ENCODE peak calls at places on chromosomes 11 and 22, in six cellular contexts. V is uterus, F is IMR-90, T is heart left ventricle, E is breast epithelium, S is H1. A is an unnamed sample.
A peak's percentile ranks its signal among the peaks of the same experiment; 100 is the strongest.

GRCh38 chr22:39396797-39397195 is 2.8 kb upstream of the TAB1 start:
- DNase-seq in V (no peak), F (no peak), T (no peak), E (no peak), S (no peak), A (no peak)

GRCh38 chr11:132312161-132312560 is 941.7 kb downstream of the NTM start:
- DNase-seq in V (no peak), F (peak; percentile 83), T (no peak), E (no peak), S (no peak), A (no peak)

GRCh38 chr11:7536102-7536501 is 22.3 kb downstream of the PPFIBP2 start:
- DNase-seq in V (no peak), F (no peak), T (no peak), E (no peak), S (no peak), A (no peak)

GRCh38 chr11:66860449-66860831 is 3.6 kb downstream of the LRFN4 start:
- DNase-seq in V (no peak), F (no peak), T (no peak), E (no peak), S (no peak), A (no peak)

GRCh38 chr22:35634015-35634414 is 14.2 kb upstream of the APOL6 start:
- DNase-seq in V (no peak), F (no peak), T (no peak), E (no peak), S (no peak), A (no peak)

GRCh38 chr11:60867871-60868681 is 734 bp downstream of the ZP1 start:
- DNase-seq in V (no peak), F (no peak), T (peak; percentile 1), E (no peak), S (no peak), A (no peak)

GRCh38 chr11:96207459-96208449 is 135.2 kb downstream of the MAML2 start:
- DNase-seq in V (no peak), F (peak; percentile 41), T (no peak), E (no peak), S (no peak), A (no peak)

GRCh38 chr11:66981976-66982578 is 7.0 kb downstream of the C11orf86 start:
- DNase-seq in V (peak; percentile 63), F (peak; percentile 91), T (peak; percentile 91), E (peak; percentile 83), S (no peak), A (peak; percentile 74)

GRCh38 chr11:72575533-72576170 is 98.6 kb downstream of the PDE2A start:
- DNase-seq in V (no peak), F (no peak), T (no peak), E (no peak), S (no peak), A (no peak)

GRCh38 chr11:121655481-121656332 is 202.9 kb upstream of the SORL1-AS1 start:
- DNase-seq in V (peak; percentile 95), F (peak; percentile 99), T (peak; percentile 89), E (peak; percentile 89), S (peak; percentile 50), A (peak; percentile 60)

GRCh38 chr22:41576877-41577276 is 12.8 kb downstream of the PMM1 start:
- DNase-seq in V (peak; percentile 54), F (peak; percentile 52), T (peak; percentile 57), E (no peak), S (no peak), A (peak; percentile 35)

GRCh38 chr11:12274558-12275197 is 102.7 kb upstream of the PARVA start:
- DNase-seq in V (no peak), F (peak; percentile 73), T (no peak), E (peak; percentile 38), S (no peak), A (no peak)

GRCh38 chr11:118016094-118016493 is 29.9 kb downstream of the IL10RA start:
- DNase-seq in V (no peak), F (no peak), T (no peak), E (no peak), S (no peak), A (no peak)

GRCh38 chr11:115616941-115617340 is 112.7 kb upstream of the CADM1 start:
- DNase-seq in V (peak; percentile 24), F (peak; percentile 90), T (peak; percentile 64), E (no peak), S (no peak), A (no peak)

GRCh38 chr11:12363373-12363772 is 14.0 kb upstream of the PARVA start:
- DNase-seq in V (no peak), F (no peak), T (no peak), E (no peak), S (no peak), A (no peak)

GRCh38 chr11:7655253-7656217 is 17.8 kb downstream of the CYB5R2 start:
- DNase-seq in V (no peak), F (no peak), T (no peak), E (no peak), S (no peak), A (no peak)

GRCh38 chr11:92473736-92474135 is 249.1 kb downstream of the FAT3 start:
- DNase-seq in V (no peak), F (peak; percentile 1), T (no peak), E (no peak), S (no peak), A (no peak)

GRCh38 chr11:69227271-69227670 is 66.7 kb upstream of the MYEOV start:
- DNase-seq in V (no peak), F (no peak), T (peak; percentile 1), E (peak; percentile 17), S (no peak), A (no peak)

GRCh38 chr11:70225629-70226582 is 22.8 kb downstream of the FADD start:
- DNase-seq in V (no peak), F (no peak), T (no peak), E (no peak), S (no peak), A (no peak)

GRCh38 chr22:25210831-25211230 is 8.6 kb upstream of the CRYBB2 start:
- DNase-seq in V (no peak), F (no peak), T (no peak), E (no peak), S (no peak), A (no peak)

GRCh38 chr11:2580444-2581050 is 119.2 kb downstream of the KCNQ1OT1 start:
- DNase-seq in V (no peak), F (no peak), T (peak; percentile 4), E (peak; percentile 51), S (no peak), A (no peak)

GRCh38 chr11:69593851-69594250 is 47.1 kb upstream of the CCND1 start:
- DNase-seq in V (no peak), F (no peak), T (no peak), E (no peak), S (no peak), A (no peak)

GRCh38 chr11:119229736-119230135 is 23.6 kb downstream of the CBL start:
- DNase-seq in V (no peak), F (no peak), T (no peak), E (no peak), S (no peak), A (no peak)

GRCh38 chr11:65615229-65615949 is at the start of gene PCNX3:
- DNase-seq in V (peak; percentile 100), F (peak; percentile 100), T (peak; percentile 100), E (peak; percentile 100), S (peak; percentile 100), A (peak; percentile 100)
- TF ChIP-seq POLR2A in V (peak; percentile 48), F (no peak), T (no peak), E (peak; percentile 42), S (peak; percentile 49), A (no peak)

GRCh38 chr11:48044577-48044976 is 64.2 kb downstream of the PTPRJ start:
- DNase-seq in V (no peak), F (no peak), T (peak; percentile 36), E (no peak), S (no peak), A (no peak)

GRCh38 chr11:48050304-48050703 is 69.9 kb downstream of the PTPRJ start:
- DNase-seq in V (no peak), F (no peak), T (no peak), E (no peak), S (no peak), A (no peak)

GRCh38 chr11:48045536-48045935 is 65.2 kb downstream of the PTPRJ start:
- DNase-seq in V (no peak), F (no peak), T (no peak), E (no peak), S (no peak), A (no peak)

GRCh38 chr11:48049036-48049435 is 68.7 kb downstream of the PTPRJ start:
- DNase-seq in V (no peak), F (no peak), T (no peak), E (no peak), S (no peak), A (no peak)

GRCh38 chr11:48047616-48048015 is 67.3 kb downstream of the PTPRJ start:
- DNase-seq in V (no peak), F (peak; percentile 76), T (no peak), E (no peak), S (no peak), A (no peak)
- TF ChIP-seq POLR2A in V (no peak), F (no peak), T (no peak), E (no peak), S (no peak), A (no peak)

DNA sequence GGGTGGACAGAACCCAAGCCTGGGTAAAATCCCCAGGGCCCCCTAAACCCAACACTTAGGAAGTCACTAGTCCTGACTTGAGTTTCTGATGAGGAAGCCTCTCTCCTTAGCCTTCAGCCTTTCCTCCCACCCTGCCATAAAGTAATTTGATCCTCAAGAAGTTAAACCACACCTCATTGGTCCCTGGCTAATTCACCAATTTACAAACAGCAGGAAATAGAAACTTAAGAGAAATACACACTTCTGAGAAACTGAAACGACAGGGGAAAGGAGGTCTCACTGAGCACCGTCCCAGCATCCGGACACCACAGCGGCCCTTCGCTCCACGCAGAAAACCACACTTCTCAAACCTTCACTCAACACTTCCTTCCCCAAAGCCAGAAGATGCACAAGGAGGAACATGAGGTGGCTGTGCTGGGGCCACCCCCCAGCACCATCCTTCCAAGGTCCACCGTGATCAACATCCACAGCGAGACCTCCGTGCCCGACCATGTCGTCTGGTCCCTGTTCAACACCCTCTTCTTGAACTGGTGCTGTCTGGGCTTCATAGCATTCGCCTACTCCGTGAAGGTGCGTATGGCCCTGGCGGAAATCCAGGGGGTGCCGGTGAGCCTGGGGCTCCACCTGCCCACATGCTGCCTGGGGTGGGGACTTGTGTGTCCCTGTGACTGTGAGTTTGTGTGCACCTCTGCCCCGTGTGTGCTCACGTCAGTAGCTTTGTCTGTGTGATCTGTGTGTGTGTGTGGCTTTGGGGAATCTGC is at the start of gene IFITM1:
- DNase-seq in V (peak; percentile 62), F (peak; percentile 84), T (peak; percentile 60), E (no peak), S (no peak), A (no peak)
- TF ChIP-seq POLR2A in V (peak; percentile 95), F (no peak), T (no peak), E (no peak), S (no peak), A (no peak)

DNA sequence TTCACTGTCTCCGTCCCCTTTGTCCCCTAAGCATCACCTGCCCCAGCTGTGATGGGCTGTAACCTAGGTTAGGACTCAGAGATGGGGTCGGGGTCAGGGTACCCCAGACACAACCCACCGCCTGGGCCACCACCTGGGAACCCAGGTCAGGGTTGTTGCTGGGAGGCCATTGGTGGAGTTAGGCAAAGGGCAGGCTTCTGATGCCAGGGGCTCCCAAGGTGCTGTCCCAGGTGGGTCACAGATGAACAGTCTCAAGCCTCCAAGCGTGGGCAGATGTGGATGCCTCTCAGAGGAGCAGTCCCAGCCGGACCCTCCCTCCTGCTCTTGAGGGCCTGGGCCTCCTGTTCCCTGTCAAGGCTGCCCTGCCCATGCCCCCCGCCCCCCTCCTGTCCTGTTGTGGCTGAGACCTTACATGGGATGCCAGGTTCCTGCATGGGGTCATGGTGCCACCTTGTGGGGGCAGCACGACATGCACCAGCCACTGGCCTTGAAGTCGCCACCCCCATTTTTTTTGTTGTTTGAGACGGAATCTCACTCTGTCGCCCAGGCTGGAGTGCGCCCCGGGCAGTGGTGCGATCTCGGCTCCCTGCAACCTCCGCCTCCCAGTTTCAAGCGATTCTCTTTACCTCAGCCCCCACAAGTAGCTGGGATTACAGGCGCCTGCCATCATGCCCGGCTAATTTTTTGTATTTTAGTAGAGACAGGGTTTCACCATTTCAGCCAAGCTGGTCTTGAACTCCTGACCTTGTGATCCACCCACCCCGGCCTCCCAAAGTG is 12.1 kb downstream of the GATD1 start:
- DNase-seq in V (no peak), F (peak; percentile 36), T (no peak), E (no peak), S (no peak), A (peak; percentile 47)
- TF ChIP-seq POLR2A in V (no peak), F (no peak), T (no peak), E (no peak), S (peak; percentile 60), A (no peak)

A was measured in HCT116.